ENCODE peak calls at places on chromosomes 16 and 17, in ten cellular contexts. I is astrocyte of the cerebellum, B is retinal pigment epithelial cell, P is cardiac fibroblast, G is neural progenitor cell, W is upper lobe of left lung, E is transverse colon, Y is prostate gland, D is WERI-Rb-1, N is thoracic aorta. V is an unnamed sample.
A peak's percentile ranks its signal among the peaks of the same experiment; 100 is the strongest.

GRCh38 chr17:20154601-20155000 is 145.4 kb downstream of the SPECC1 start:
- DNase-seq in I (no peak), B (no peak), P (no peak), G (no peak), W (no peak), E (no peak), Y (no peak), D (no peak), N (no peak), V (no peak)

GRCh38 chr17:52470553-52470952 is 312.0 kb upstream of the CA10 start:
- DNase-seq in I (no peak), B (no peak), P (no peak), G (no peak), W (no peak), E (no peak), Y (no peak), D (peak; percentile 10), N (no peak), V (no peak)

GRCh38 chr16:660459-661183 is 7.3 kb upstream of the RHOT2 start:
- DNase-seq in I (peak; percentile 32), B (no peak), P (peak; percentile 88), G (peak; percentile 97), W (peak; percentile 94), E (peak; percentile 91), Y (peak; percentile 86), D (peak; percentile 93), N (no peak), V (peak; percentile 95)

GRCh38 chr16:84406006-84406963 is 37.9 kb downstream of the ATP2C2 start:
- DNase-seq in I (no peak), B (no peak), P (no peak), G (peak; percentile 22), W (no peak), E (no peak), Y (no peak), D (no peak), N (no peak), V (no peak)

GRCh38 chr16:17921357-17921978 is 415.1 kb downstream of the NPIPA8 start:
- DNase-seq in I (no peak), B (no peak), P (no peak), G (peak; percentile 40), W (no peak), E (peak; percentile 69), Y (peak; percentile 26), D (peak; percentile 80), N (no peak), V (peak; percentile 41)

GRCh38 chr17:79607941-79608728 is 2.7 kb downstream of the RBFOX3 start:
- DNase-seq in I (no peak), B (no peak), P (peak; percentile 21), G (peak; percentile 88), W (peak; percentile 82), E (peak; percentile 20), Y (no peak), D (peak; percentile 63), N (no peak), V (no peak)

GRCh38 chr16:9154576-9155410 is 63.3 kb downstream of the HAPSTR1 start:
- DNase-seq in I (no peak), B (no peak), P (no peak), G (no peak), W (no peak), E (no peak), Y (no peak), D (peak; percentile 70), N (no peak), V (no peak)

GRCh38 chr16:15521758-15522509 is 87.5 kb downstream of the BMERB1 start:
- DNase-seq in I (no peak), B (no peak), P (peak; percentile 87), G (no peak), W (no peak), E (no peak), Y (no peak), D (no peak), N (no peak), V (no peak)

GRCh38 chr17:72126575-72127486 is 6.0 kb downstream of the SOX9 start:
- DNase-seq in I (no peak), B (peak; percentile 64), P (peak; percentile 63), G (no peak), W (no peak), E (peak; percentile 39), Y (peak; percentile 49), D (no peak), N (no peak), V (no peak)

GRCh38 chr16:70760221-70760620 is 40.7 kb downstream of the VAC14 start:
- DNase-seq in I (no peak), B (no peak), P (no peak), G (no peak), W (no peak), E (no peak), Y (no peak), D (no peak), N (no peak), V (no peak)

GRCh38 chr16:11497851-11498289 is 88.8 kb downstream of the LITAF start:
- DNase-seq in I (no peak), B (peak; percentile 67), P (peak; percentile 70), G (peak; percentile 42), W (no peak), E (no peak), Y (no peak), D (peak; percentile 45), N (peak; percentile 24), V (no peak)

GRCh38 chr16:17431012-17431411 is 39.7 kb downstream of the XYLT1 start:
- DNase-seq in I (no peak), B (no peak), P (no peak), G (no peak), W (no peak), E (no peak), Y (no peak), D (no peak), N (no peak), V (no peak)

GRCh38 chr16:20049831-20050230 is 23.9 kb downstream of the GPR139 start:
- DNase-seq in I (no peak), B (no peak), P (no peak), G (no peak), W (no peak), E (no peak), Y (peak; percentile 58), D (no peak), N (no peak), V (no peak)

DNA sequence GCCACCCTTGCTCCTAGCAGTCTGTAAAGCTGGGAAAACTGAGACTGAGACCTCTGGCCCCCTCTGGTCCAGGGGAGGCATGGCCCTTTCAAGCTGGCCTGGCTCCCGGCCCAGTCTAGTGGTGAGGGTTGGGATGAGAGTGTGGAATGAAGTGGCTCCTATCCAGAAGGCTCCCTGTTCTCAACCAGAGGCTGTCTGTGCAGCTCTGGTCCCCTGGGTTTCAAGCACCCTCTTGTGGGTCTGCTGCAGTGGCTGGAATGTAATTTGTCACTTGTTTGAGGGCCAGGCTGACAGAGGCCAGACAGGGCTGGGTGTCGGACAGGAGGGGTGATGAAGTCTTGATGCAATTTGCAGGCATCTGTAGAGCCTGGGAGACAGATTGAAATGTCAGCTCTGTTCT is 22.1 kb upstream of the PHF12 start:
- DNase-seq in I (peak; percentile 79), B (no peak), P (peak; percentile 71), G (no peak), W (no peak), E (no peak), Y (no peak), D (no peak), N (no peak), V (no peak)
- TF ChIP-seq CTCF in I (peak; percentile 38), B (no peak), P (no peak), G (no peak), W (no peak), E (no peak), Y (no peak), D (no peak), N (no peak), V (no peak)

DNA sequence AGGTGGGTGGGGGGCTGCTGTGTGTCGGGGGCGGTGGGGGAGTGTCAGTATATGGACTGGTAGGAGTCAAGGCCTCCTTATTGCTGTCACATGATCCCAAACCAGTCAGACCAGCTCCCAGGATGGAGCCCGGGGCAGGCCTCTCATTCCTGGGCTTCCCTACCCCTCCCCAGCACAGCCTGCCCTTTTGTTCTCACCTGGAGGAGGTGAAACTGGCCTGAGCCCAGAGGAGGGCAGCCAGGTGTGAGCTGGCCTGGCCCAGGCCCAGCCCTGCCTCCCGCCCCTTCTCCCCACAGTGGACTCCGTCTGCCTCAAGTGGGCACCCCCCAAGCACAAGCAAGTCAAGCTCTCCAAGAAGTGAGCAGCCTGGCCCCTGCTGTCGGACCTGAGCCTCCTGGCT is 4.6 kb downstream of the PRSS8 start:
- DNase-seq in I (no peak), B (no peak), P (no peak), G (no peak), W (peak; percentile 90), E (peak; percentile 92), Y (peak; percentile 91), D (no peak), N (no peak), V (no peak)
- TF ChIP-seq CTCF in I (no peak), B (no peak), P (no peak), G (no peak), W (no peak), E (no peak), Y (no peak), D (no peak), N (no peak), V (no peak)

DNA sequence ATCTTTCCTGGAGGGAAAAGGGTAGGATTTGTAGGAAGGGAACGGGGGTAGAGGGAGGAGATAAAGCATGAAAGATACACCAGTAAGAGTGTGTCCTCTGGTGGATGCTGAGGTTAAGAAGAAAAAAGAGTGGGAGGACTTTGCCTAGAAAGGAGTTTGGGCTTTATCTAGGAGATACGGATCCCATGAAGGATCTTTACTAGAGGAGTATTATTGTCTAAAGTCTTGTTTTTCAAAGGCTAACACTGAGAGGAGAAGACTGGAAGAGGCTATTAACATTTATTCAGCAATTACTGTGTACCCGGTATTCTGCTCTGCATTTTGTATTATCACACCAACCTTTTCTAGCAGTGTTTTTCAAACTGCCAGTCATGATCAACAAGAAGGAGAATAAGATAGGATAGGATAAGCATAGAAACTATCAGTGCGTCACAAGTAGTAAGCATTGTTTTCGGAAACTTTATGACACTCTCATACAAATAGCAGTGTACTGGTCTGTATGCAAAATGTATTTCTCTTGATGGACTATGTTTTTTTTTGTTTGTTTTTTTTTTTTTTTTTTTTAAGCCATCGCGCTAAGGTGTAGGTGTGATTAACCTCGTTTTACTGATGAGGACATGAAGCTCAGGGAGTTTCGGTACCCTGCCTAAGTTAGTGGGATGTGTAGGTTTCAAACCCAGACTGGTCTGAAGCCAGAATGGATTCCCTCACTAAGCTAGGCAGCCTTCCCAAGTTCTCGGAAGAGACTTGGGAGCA is 1.4 kb upstream of the SP2 start:
- DNase-seq in I (no peak), B (no peak), P (no peak), G (no peak), W (no peak), E (no peak), Y (no peak), D (no peak), N (no peak), V (no peak)
- TF ChIP-seq CTCF in I (no peak), B (no peak), P (no peak), G (no peak), W (no peak), E (no peak), Y (no peak), D (no peak), N (no peak), V (no peak)

GRCh38 chr17:69462882-69463281 is 48.4 kb downstream of the MAP2K6 start:
- DNase-seq in I (no peak), B (no peak), P (no peak), G (no peak), W (no peak), E (no peak), Y (no peak), D (no peak), N (no peak), V (no peak)
- TF ChIP-seq CTCF in I (no peak), B (no peak), P (no peak), G (no peak), W (no peak), E (no peak), Y (no peak), D (no peak), N (no peak), V (no peak)

V was measured in GM10248.